ENCODE peak calls at places on chromosomes 16 and 17, in seven cellular contexts. One of them, this sample, is unnamed.

GRCh38 chr16:50879873-50880695 is 138.2 kb downstream of the CYLD start:
- DNase-seq in epithelial cell of esophagus: peak; percentile 60
- DNase-seq in endothelial cell: peak; percentile 18
- DNase-seq in CD4-positive, CD25-positive, alpha-beta regulatory T cell: no peak
- DNase-seq in stomach: no peak
- DNase-seq in neuronal stem cell: peak; percentile 73
- DNase-seq in ELF-1: peak; percentile 79
- DNase-seq in this sample: no peak

GRCh38 chr16:80063028-80063767 is 462.7 kb upstream of the MAF start:
- DNase-seq in epithelial cell of esophagus: no peak
- DNase-seq in endothelial cell: no peak
- DNase-seq in CD4-positive, CD25-positive, alpha-beta regulatory T cell: no peak
- DNase-seq in stomach: no peak
- DNase-seq in neuronal stem cell: no peak
- DNase-seq in ELF-1: no peak
- DNase-seq in this sample: no peak

GRCh38 chr16:10979717-10980601 is 35.6 kb downstream of the CLEC16A start:
- DNase-seq in epithelial cell of esophagus: peak; percentile 83
- DNase-seq in endothelial cell: no peak
- DNase-seq in CD4-positive, CD25-positive, alpha-beta regulatory T cell: no peak
- DNase-seq in stomach: no peak
- DNase-seq in neuronal stem cell: no peak
- DNase-seq in ELF-1: no peak
- DNase-seq in this sample: no peak

GRCh38 chr17:76868176-76868668 is at the start of gene MGAT5B:
- DNase-seq in epithelial cell of esophagus: peak; percentile 76
- DNase-seq in endothelial cell: peak; percentile 98
- DNase-seq in CD4-positive, CD25-positive, alpha-beta regulatory T cell: peak; percentile 69
- DNase-seq in stomach: peak; percentile 85
- DNase-seq in neuronal stem cell: peak; percentile 90
- DNase-seq in ELF-1: peak; percentile 94
- DNase-seq in this sample: peak; percentile 98

GRCh38 chr16:14286381-14287230 is 215.5 kb downstream of the MRTFB start:
- DNase-seq in epithelial cell of esophagus: no peak
- DNase-seq in endothelial cell: no peak
- DNase-seq in CD4-positive, CD25-positive, alpha-beta regulatory T cell: peak; percentile 57
- DNase-seq in stomach: no peak
- DNase-seq in neuronal stem cell: no peak
- DNase-seq in ELF-1: no peak
- DNase-seq in this sample: no peak

GRCh38 chr16:3979070-3979469 is 98.6 kb upstream of the CREBBP start:
- DNase-seq in epithelial cell of esophagus: no peak
- DNase-seq in endothelial cell: no peak
- DNase-seq in CD4-positive, CD25-positive, alpha-beta regulatory T cell: no peak
- DNase-seq in stomach: no peak
- DNase-seq in neuronal stem cell: no peak
- DNase-seq in ELF-1: no peak
- DNase-seq in this sample: no peak

GRCh38 chr17:10730956-10731879 is 1.4 kb upstream of the TMEM220 start:
- DNase-seq in epithelial cell of esophagus: no peak
- DNase-seq in endothelial cell: no peak
- DNase-seq in CD4-positive, CD25-positive, alpha-beta regulatory T cell: no peak
- DNase-seq in stomach: peak; percentile 63
- DNase-seq in neuronal stem cell: no peak
- DNase-seq in ELF-1: no peak
- DNase-seq in this sample: no peak

GRCh38 chr16:23504076-23504452 is 6.2 kb downstream of the GGA2 start:
- DNase-seq in epithelial cell of esophagus: peak; percentile 85
- DNase-seq in endothelial cell: no peak
- DNase-seq in CD4-positive, CD25-positive, alpha-beta regulatory T cell: no peak
- DNase-seq in stomach: no peak
- DNase-seq in neuronal stem cell: no peak
- DNase-seq in ELF-1: no peak
- DNase-seq in this sample: no peak

GRCh38 chr17:12522743-12523181 is 142.9 kb upstream of the MYOCD start:
- DNase-seq in epithelial cell of esophagus: peak; percentile 47
- DNase-seq in endothelial cell: no peak
- DNase-seq in CD4-positive, CD25-positive, alpha-beta regulatory T cell: no peak
- DNase-seq in stomach: peak; percentile 49
- DNase-seq in neuronal stem cell: no peak
- DNase-seq in ELF-1: peak; percentile 96
- DNase-seq in this sample: no peak

GRCh38 chr17:80145076-80146075 is 1.6 kb downstream of the EIF4A3 start:
- DNase-seq in epithelial cell of esophagus: peak; percentile 27
- DNase-seq in endothelial cell: no peak
- DNase-seq in CD4-positive, CD25-positive, alpha-beta regulatory T cell: no peak
- DNase-seq in stomach: no peak
- DNase-seq in neuronal stem cell: no peak
- DNase-seq in ELF-1: no peak
- DNase-seq in this sample: no peak

GRCh38 chr16:3115561-3115960 is 3.2 kb downstream of the ZNF205 start:
- DNase-seq in epithelial cell of esophagus: no peak
- DNase-seq in endothelial cell: no peak
- DNase-seq in CD4-positive, CD25-positive, alpha-beta regulatory T cell: no peak
- DNase-seq in stomach: no peak
- DNase-seq in neuronal stem cell: no peak
- DNase-seq in ELF-1: no peak
- DNase-seq in this sample: no peak

GRCh38 chr16:86364653-86365380 is 145.5 kb upstream of the FOXF1 start:
- DNase-seq in epithelial cell of esophagus: no peak
- DNase-seq in endothelial cell: no peak
- DNase-seq in CD4-positive, CD25-positive, alpha-beta regulatory T cell: no peak
- DNase-seq in stomach: no peak
- DNase-seq in neuronal stem cell: no peak
- DNase-seq in ELF-1: no peak
- DNase-seq in this sample: no peak

GRCh38 chr16:84759061-84759460 is 59.3 kb downstream of the USP10 start:
- DNase-seq in epithelial cell of esophagus: no peak
- DNase-seq in endothelial cell: no peak
- DNase-seq in CD4-positive, CD25-positive, alpha-beta regulatory T cell: no peak
- DNase-seq in stomach: no peak
- DNase-seq in neuronal stem cell: no peak
- DNase-seq in ELF-1: no peak
- DNase-seq in this sample: no peak

GRCh38 chr16:19689342-19689741 is 28.7 kb downstream of the KNOP1 start:
- DNase-seq in epithelial cell of esophagus: no peak
- DNase-seq in endothelial cell: no peak
- DNase-seq in CD4-positive, CD25-positive, alpha-beta regulatory T cell: no peak
- DNase-seq in stomach: no peak
- DNase-seq in neuronal stem cell: no peak
- DNase-seq in ELF-1: no peak
- DNase-seq in this sample: no peak

GRCh38 chr17:57677858-57678257 is 67.2 kb downstream of the CCDC182 start:
- DNase-seq in epithelial cell of esophagus: no peak
- DNase-seq in endothelial cell: no peak
- DNase-seq in CD4-positive, CD25-positive, alpha-beta regulatory T cell: no peak
- DNase-seq in stomach: no peak
- DNase-seq in neuronal stem cell: no peak
- DNase-seq in ELF-1: no peak
- DNase-seq in this sample: no peak

GRCh38 chr17:44900894-44901293 is 1.6 kb upstream of the EFTUD2 start:
- DNase-seq in epithelial cell of esophagus: peak; percentile 74
- DNase-seq in endothelial cell: no peak
- DNase-seq in CD4-positive, CD25-positive, alpha-beta regulatory T cell: no peak
- DNase-seq in stomach: no peak
- DNase-seq in neuronal stem cell: no peak
- DNase-seq in ELF-1: no peak
- DNase-seq in this sample: no peak

GRCh38 chr16:74034862-74035261 is 261.8 kb upstream of the PSMD7 start:
- DNase-seq in epithelial cell of esophagus: peak; percentile 26
- DNase-seq in endothelial cell: peak; percentile 26
- DNase-seq in CD4-positive, CD25-positive, alpha-beta regulatory T cell: no peak
- DNase-seq in stomach: no peak
- DNase-seq in neuronal stem cell: peak; percentile 36
- DNase-seq in ELF-1: peak; percentile 43
- DNase-seq in this sample: no peak

GRCh38 chr16:16062023-16062932 is 112.9 kb downstream of the ABCC1 start:
- DNase-seq in epithelial cell of esophagus: no peak
- DNase-seq in endothelial cell: no peak
- DNase-seq in CD4-positive, CD25-positive, alpha-beta regulatory T cell: no peak
- DNase-seq in stomach: no peak
- DNase-seq in neuronal stem cell: no peak
- DNase-seq in ELF-1: no peak
- DNase-seq in this sample: peak; percentile 20

GRCh38 chr17:32015245-32016013 is 8.2 kb downstream of the LRRC37B start:
- DNase-seq in epithelial cell of esophagus: peak; percentile 82
- DNase-seq in endothelial cell: no peak
- DNase-seq in CD4-positive, CD25-positive, alpha-beta regulatory T cell: no peak
- DNase-seq in stomach: no peak
- DNase-seq in neuronal stem cell: no peak
- DNase-seq in ELF-1: no peak
- DNase-seq in this sample: no peak

GRCh38 chr16:81945665-81946064 is 65.6 kb downstream of the SDR42E1 start:
- DNase-seq in epithelial cell of esophagus: no peak
- DNase-seq in endothelial cell: no peak
- DNase-seq in CD4-positive, CD25-positive, alpha-beta regulatory T cell: no peak
- DNase-seq in stomach: no peak
- DNase-seq in neuronal stem cell: no peak
- DNase-seq in ELF-1: no peak
- DNase-seq in this sample: no peak

GRCh38 chr17:49629447-49629846 is 48.5 kb downstream of the SPOP start:
- DNase-seq in epithelial cell of esophagus: no peak
- DNase-seq in endothelial cell: no peak
- DNase-seq in CD4-positive, CD25-positive, alpha-beta regulatory T cell: no peak
- DNase-seq in stomach: no peak
- DNase-seq in neuronal stem cell: no peak
- DNase-seq in ELF-1: no peak
- DNase-seq in this sample: no peak

GRCh38 chr17:41976142-41976768 is 9.7 kb downstream of the CNP start:
- DNase-seq in epithelial cell of esophagus: no peak
- DNase-seq in endothelial cell: no peak
- DNase-seq in CD4-positive, CD25-positive, alpha-beta regulatory T cell: no peak
- DNase-seq in stomach: no peak
- DNase-seq in neuronal stem cell: no peak
- DNase-seq in ELF-1: no peak
- DNase-seq in this sample: no peak

GRCh38 chr17:74757931-74758845 is 9.8 kb downstream of the NHERF1 start:
- DNase-seq in epithelial cell of esophagus: peak; percentile 62
- DNase-seq in endothelial cell: no peak
- DNase-seq in CD4-positive, CD25-positive, alpha-beta regulatory T cell: no peak
- DNase-seq in stomach: peak; percentile 59
- DNase-seq in neuronal stem cell: no peak
- DNase-seq in ELF-1: no peak
- DNase-seq in this sample: no peak

GRCh38 chr16:48526058-48526957 is 83.7 kb downstream of the N4BP1 start:
- DNase-seq in epithelial cell of esophagus: peak; percentile 89
- DNase-seq in endothelial cell: no peak
- DNase-seq in CD4-positive, CD25-positive, alpha-beta regulatory T cell: no peak
- DNase-seq in stomach: peak; percentile 57
- DNase-seq in neuronal stem cell: no peak
- DNase-seq in ELF-1: peak; percentile 76
- DNase-seq in this sample: no peak

GRCh38 chr16:80526418-80527061 is 14.3 kb upstream of the DYNLRB2 start:
- DNase-seq in epithelial cell of esophagus: peak; percentile 69
- DNase-seq in endothelial cell: peak; percentile 64
- DNase-seq in CD4-positive, CD25-positive, alpha-beta regulatory T cell: peak; percentile 68
- DNase-seq in stomach: peak; percentile 48
- DNase-seq in neuronal stem cell: peak; percentile 67
- DNase-seq in ELF-1: peak; percentile 56
- DNase-seq in this sample: peak; percentile 19

GRCh38 chr17:81868674-81869220 is 2.4 kb downstream of the ARHGDIA start:
- DNase-seq in epithelial cell of esophagus: peak; percentile 78
- DNase-seq in endothelial cell: no peak
- DNase-seq in CD4-positive, CD25-positive, alpha-beta regulatory T cell: no peak
- DNase-seq in stomach: no peak
- DNase-seq in neuronal stem cell: no peak
- DNase-seq in ELF-1: peak; percentile 85
- DNase-seq in this sample: no peak

GRCh38 chr17:41510251-41511065 is 5.0 kb upstream of the KRT13 start:
- DNase-seq in epithelial cell of esophagus: peak; percentile 56
- DNase-seq in endothelial cell: no peak
- DNase-seq in CD4-positive, CD25-positive, alpha-beta regulatory T cell: no peak
- DNase-seq in stomach: no peak
- DNase-seq in neuronal stem cell: no peak
- DNase-seq in ELF-1: peak; percentile 28
- DNase-seq in this sample: no peak

GRCh38 chr17:18182978-18183333 is 672 bp upstream of the ALKBH5 start:
- DNase-seq in epithelial cell of esophagus: peak; percentile 78
- DNase-seq in endothelial cell: peak; percentile 71
- DNase-seq in CD4-positive, CD25-positive, alpha-beta regulatory T cell: no peak
- DNase-seq in stomach: peak; percentile 78
- DNase-seq in neuronal stem cell: no peak
- DNase-seq in ELF-1: no peak
- DNase-seq in this sample: peak; percentile 75

GRCh38 chr17:75849304-75849695 is 5.1 kb upstream of the UNC13D start:
- DNase-seq in epithelial cell of esophagus: no peak
- DNase-seq in endothelial cell: no peak
- DNase-seq in CD4-positive, CD25-positive, alpha-beta regulatory T cell: no peak
- DNase-seq in stomach: no peak
- DNase-seq in neuronal stem cell: no peak
- DNase-seq in ELF-1: no peak
- DNase-seq in this sample: no peak

GRCh38 chr16:10250137-10250850 is 68.1 kb upstream of the GRIN2A start:
- DNase-seq in epithelial cell of esophagus: no peak
- DNase-seq in endothelial cell: no peak
- DNase-seq in CD4-positive, CD25-positive, alpha-beta regulatory T cell: no peak
- DNase-seq in stomach: no peak
- DNase-seq in neuronal stem cell: no peak
- DNase-seq in ELF-1: peak; percentile 29
- DNase-seq in this sample: no peak

GRCh38 chr17:21452377-21453143 is 76.4 kb downstream of the KCNJ12 start:
- DNase-seq in epithelial cell of esophagus: peak; percentile 68
- DNase-seq in endothelial cell: peak; percentile 45
- DNase-seq in CD4-positive, CD25-positive, alpha-beta regulatory T cell: peak; percentile 14
- DNase-seq in stomach: peak; percentile 45
- DNase-seq in neuronal stem cell: peak; percentile 18
- DNase-seq in ELF-1: peak; percentile 84
- DNase-seq in this sample: no peak

GRCh38 chr17:80921159-80921558 is 70.5 kb upstream of the CHMP6 start:
- DNase-seq in epithelial cell of esophagus: no peak
- DNase-seq in endothelial cell: no peak
- DNase-seq in CD4-positive, CD25-positive, alpha-beta regulatory T cell: no peak
- DNase-seq in stomach: no peak
- DNase-seq in neuronal stem cell: no peak
- DNase-seq in ELF-1: no peak
- DNase-seq in this sample: no peak

GRCh38 chr17:17950806-17951205 is 21.4 kb downstream of the TOM1L2 start:
- DNase-seq in epithelial cell of esophagus: peak; percentile 49
- DNase-seq in endothelial cell: no peak
- DNase-seq in CD4-positive, CD25-positive, alpha-beta regulatory T cell: no peak
- DNase-seq in stomach: no peak
- DNase-seq in neuronal stem cell: no peak
- DNase-seq in ELF-1: no peak
- DNase-seq in this sample: no peak

GRCh38 chr17:20246692-20247091 is 220.6 kb downstream of the LGALS9B start:
- DNase-seq in epithelial cell of esophagus: no peak
- DNase-seq in endothelial cell: no peak
- DNase-seq in CD4-positive, CD25-positive, alpha-beta regulatory T cell: no peak
- DNase-seq in stomach: no peak
- DNase-seq in neuronal stem cell: no peak
- DNase-seq in ELF-1: no peak
- DNase-seq in this sample: no peak

GRCh38 chr16:21685034-21685455 is 21.3 kb downstream of the OTOA start:
- DNase-seq in epithelial cell of esophagus: no peak
- DNase-seq in endothelial cell: peak; percentile 24
- DNase-seq in CD4-positive, CD25-positive, alpha-beta regulatory T cell: no peak
- DNase-seq in stomach: no peak
- DNase-seq in neuronal stem cell: peak; percentile 40
- DNase-seq in ELF-1: peak; percentile 73
- DNase-seq in this sample: no peak

GRCh38 chr16:89936981-89937380 is 11.6 kb upstream of the DEF8 start:
- DNase-seq in epithelial cell of esophagus: no peak
- DNase-seq in endothelial cell: no peak
- DNase-seq in CD4-positive, CD25-positive, alpha-beta regulatory T cell: no peak
- DNase-seq in stomach: no peak
- DNase-seq in neuronal stem cell: no peak
- DNase-seq in ELF-1: no peak
- DNase-seq in this sample: no peak

GRCh38 chr17:20721151-20721550 is 141.6 kb downstream of the CDRT15L2 start:
- DNase-seq in epithelial cell of esophagus: peak; percentile 54
- DNase-seq in endothelial cell: no peak
- DNase-seq in CD4-positive, CD25-positive, alpha-beta regulatory T cell: no peak
- DNase-seq in stomach: no peak
- DNase-seq in neuronal stem cell: no peak
- DNase-seq in ELF-1: no peak
- DNase-seq in this sample: no peak

GRCh38 chr16:75222271-75222783 is 3.5 kb downstream of the CTRB1 start:
- DNase-seq in epithelial cell of esophagus: no peak
- DNase-seq in endothelial cell: no peak
- DNase-seq in CD4-positive, CD25-positive, alpha-beta regulatory T cell: no peak
- DNase-seq in stomach: no peak
- DNase-seq in neuronal stem cell: no peak
- DNase-seq in ELF-1: peak; percentile 37
- DNase-seq in this sample: no peak

This sample was measured in GM19239.